ENCODE peak calls at places on chromosomes 5 and 9, in four cellular contexts. J, W, P and G are unnamed samples.

GRCh38 chr9:87711857-87712800 is 13.8 kb upstream of the CTSL start:
- DNase-seq in J (peak), P (no peak), W (peak), G (peak)

GRCh38 chr9:113578877-113579269 is 115.3 kb downstream of the RGS3 start:
- DNase-seq in W (peak), J (no peak), P (no peak), G (peak)

GRCh38 chr9:135077497-135078200 is 9.8 kb upstream of the OLFM1 start:
- DNase-seq in P (peak), W (peak), J (peak), G (peak)

GRCh38 chr9:129954868-129955550 is 88.0 kb downstream of the FNBP1 start:
- DNase-seq in W (no peak), P (no peak), J (no peak), G (peak)

GRCh38 chr9:108040783-108041182 is 551.2 kb upstream of the KLF4 start:
- DNase-seq in W (peak), P (no peak), J (no peak), G (peak)

GRCh38 chr5:37906416-37906815 is 66.6 kb upstream of the GDNF start:
- DNase-seq in P (no peak), J (no peak), W (no peak), G (no peak)

GRCh38 chr9:88060746-88061145 is 77.5 kb downstream of the SPATA31C2 start:
- DNase-seq in J (no peak), W (no peak), P (no peak), G (no peak)

GRCh38 chr5:72951850-72952468 is 3.9 kb upstream of the FCHO2 start:
- DNase-seq in P (no peak), J (no peak), W (no peak), G (peak)

GRCh38 chr9:16031486-16031885 is 478.6 kb downstream of the CCDC171 start:
- DNase-seq in W (no peak), J (peak), P (no peak), G (no peak)

GRCh38 chr5:177500685-177501522 is 3.5 kb upstream of the PDLIM7 start:
- DNase-seq in J (peak), W (peak), P (peak), G (peak)

GRCh38 chr9:108634669-108635462 is 220.9 kb downstream of the ACTL7B start:
- DNase-seq in J (no peak), W (no peak), P (no peak), G (peak)

GRCh38 chr5:104179057-104179456 is 616.5 kb upstream of the NUDT12 start:
- DNase-seq in J (peak), P (peak), W (peak), G (peak)

GRCh38 chr9:130333041-130334040 is 67.8 kb downstream of the HMCN2 start:
- DNase-seq in J (no peak), W (peak), P (no peak), G (no peak)

GRCh38 chr5:141604318-141604717 is 14.5 kb downstream of the DIAPH1 start:
- DNase-seq in P (peak), J (peak), W (peak), G (peak)

GRCh38 chr9:91844656-91845291 is 105.3 kb downstream of the ROR2 start:
- DNase-seq in J (no peak), P (no peak), W (no peak), G (no peak)

GRCh38 chr9:123725389-123725788 is 204.5 kb downstream of the DENND1A start:
- DNase-seq in P (peak), J (peak), W (peak), G (peak)

GRCh38 chr5:74953601-74953960 is 87.4 kb upstream of the FAM169A start:
- DNase-seq in W (no peak), P (no peak), J (no peak), G (no peak)

GRCh38 chr9:72601595-72601994 is 80.2 kb downstream of the TMC1 start:
- DNase-seq in W (no peak), J (no peak), P (no peak), G (no peak)

GRCh38 chr5:97538916-97539315 is 355.9 kb upstream of the RIOK2 start:
- DNase-seq in P (peak), W (no peak), J (no peak), G (no peak)

GRCh38 chr5:10537614-10538013 is 26.3 kb upstream of the ANKRD33B start:
- DNase-seq in W (no peak), J (no peak), P (no peak), G (no peak)

GRCh38 chr5:32274548-32275420 is 38.0 kb downstream of the MTMR12 start:
- DNase-seq in P (no peak), J (no peak), W (no peak), G (no peak)

GRCh38 chr5:165459232-165459631 is 1953.8 kb downstream of the MAT2B start:
- DNase-seq in J (no peak), W (no peak), P (no peak), G (no peak)

GRCh38 chr5:165460911-165461310 is 1955.5 kb downstream of the MAT2B start:
- DNase-seq in J (no peak), P (no peak), W (no peak), G (no peak)

GRCh38 chr5:165457854-165458481 is 1952.5 kb downstream of the MAT2B start:
- DNase-seq in P (peak), W (peak), J (peak), G (peak)
- TF ChIP-seq EZH2phosphoT487 in P (no peak), W (no peak), J (no peak), G (no peak)

DNA sequence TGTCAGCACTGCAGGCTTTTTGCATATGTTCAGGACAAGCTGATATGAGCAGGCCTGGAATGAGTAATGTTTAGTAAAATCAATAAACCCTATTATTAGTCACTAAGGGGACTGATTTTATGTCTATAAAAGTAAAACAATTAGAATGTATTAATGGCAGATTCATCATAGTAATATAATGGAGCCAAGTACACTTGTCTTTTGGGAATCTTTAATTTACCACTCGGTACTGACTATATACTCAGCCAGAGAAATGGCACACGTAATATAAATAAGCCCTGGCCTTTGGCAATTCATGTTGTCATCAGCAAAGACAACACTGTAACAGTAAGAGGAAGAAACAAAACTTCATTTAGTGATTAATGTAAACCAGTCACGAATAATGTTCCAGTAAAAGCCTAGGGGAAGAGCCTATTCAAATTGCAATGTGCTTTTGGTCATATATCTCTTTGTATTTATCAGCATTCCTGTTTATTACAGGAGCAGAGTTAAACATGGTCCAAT is 111.6 kb downstream of the ZNF608 start:
- DNase-seq in W (no peak), P (no peak), J (no peak), G (peak)
- H2AFZ ChIP-seq in W (no peak), P (no peak), J (no peak), G (no peak)

GRCh38 chr5:135188233-135188909 is 154.3 kb upstream of the PITX1 start:
- DNase-seq in P (no peak), J (no peak), W (no peak), G (no peak)
- H3K4me3 ChIP-seq in P (no peak), J (no peak), W (no peak), G (no peak)

DNA sequence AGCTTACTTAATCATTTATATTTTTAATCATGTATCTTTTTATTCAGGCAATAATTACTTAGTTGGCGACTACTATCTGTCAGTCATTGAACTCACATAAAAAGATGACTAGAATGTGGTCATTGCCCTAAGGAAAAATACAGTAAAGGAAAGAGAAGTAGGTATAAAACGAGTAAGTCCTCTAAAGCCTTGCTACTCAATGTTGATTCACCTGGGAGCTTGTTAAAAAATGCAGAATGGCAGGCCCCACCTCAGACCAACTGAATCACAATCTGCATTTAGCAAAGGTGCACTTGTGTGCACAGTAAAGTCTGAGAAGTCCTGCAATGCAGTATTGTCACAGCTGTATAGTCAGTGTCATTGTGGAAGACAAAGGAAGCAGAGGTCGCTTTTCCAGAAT is 592.4 kb downstream of the CSNK1G3 start:
- DNase-seq in P (no peak), W (no peak), J (no peak), G (no peak)
- TF ChIP-seq EZH2phosphoT487 in P (no peak), W (no peak), J (no peak), G (no peak)

GRCh38 chr5:77138981-77139380 is 51.9 kb upstream of the ZBED3 start:
- DNase-seq in P (peak), W (peak), J (no peak), G (peak)
- H2AFZ ChIP-seq in P (no peak), W (no peak), J (no peak), G (no peak)

GRCh38 chr9:90641868-90642558 is 611 bp downstream of the DIRAS2 start:
- DNase-seq in W (peak), P (peak), J (peak), G (peak)
- H3K4me3 ChIP-seq in W (peak), P (peak), J (peak), G (peak)